ENCODE peak calls at places on chromosomes 2 and 18, in ten cellular contexts. I is SK-N-SH; K is CD8-positive, alpha-beta memory T cell; F is NCI-H446; Y is dermis microvascular lymphatic vessel endothelial cell; V is right lobe of liver; C is posterior vena cava; P is GM23248; Q is NCI-H460; X is body of pancreas. T is an unnamed sample.

GRCh38 chr2:100013892-100014677 is 128.3 kb downstream of the AFF3 start:
- DNase-seq in I (peak; percentile 58), K (no peak), F (no peak), Y (no peak), V (peak; percentile 81), C (peak; percentile 85), P (peak; percentile 98), Q (peak; percentile 97), X (peak; percentile 23), T (no peak)

GRCh38 chr2:216113572-216113971 is 4.4 kb downstream of the XRCC5 start:
- DNase-seq in I (no peak), K (no peak), F (no peak), Y (no peak), V (no peak), C (no peak), P (no peak), Q (no peak), X (no peak), T (no peak)

GRCh38 chr18:60259052-60259681 is 113.4 kb downstream of the MC4R start:
- DNase-seq in I (no peak), K (no peak), F (no peak), Y (no peak), V (no peak), C (no peak), P (peak; percentile 18), Q (no peak), X (no peak), T (no peak)

GRCh38 chr18:12608292-12608691 is 49.6 kb downstream of the SPIRE1 start:
- DNase-seq in I (no peak), K (no peak), F (no peak), Y (no peak), V (no peak), C (no peak), P (peak; percentile 62), Q (peak; percentile 13), X (no peak), T (no peak)

GRCh38 chr18:9988665-9989064 is 74.8 kb downstream of the VAPA start:
- DNase-seq in I (no peak), K (no peak), F (no peak), Y (no peak), V (no peak), C (no peak), P (no peak), Q (no peak), X (no peak), T (no peak)

GRCh38 chr2:152222975-152223638 is 47.5 kb upstream of the STAM2 start:
- DNase-seq in I (peak; percentile 23), K (no peak), F (peak; percentile 96), Y (peak; percentile 32), V (no peak), C (no peak), P (peak; percentile 82), Q (no peak), X (peak; percentile 44), T (peak; percentile 43)

GRCh38 chr2:134075204-134075603 is 178.7 kb upstream of the MGAT5 start:
- DNase-seq in I (no peak), K (no peak), F (no peak), Y (no peak), V (no peak), C (no peak), P (no peak), Q (no peak), X (no peak), T (no peak)

GRCh38 chr2:218837495-218837894 is 5.9 kb upstream of the PRKAG3 start:
- DNase-seq in I (no peak), K (no peak), F (no peak), Y (no peak), V (no peak), C (no peak), P (no peak), Q (no peak), X (no peak), T (no peak)

GRCh38 chr2:107932986-107933385 is 53.3 kb upstream of the SLC5A7 start:
- DNase-seq in I (no peak), K (no peak), F (no peak), Y (no peak), V (no peak), C (no peak), P (peak; percentile 44), Q (peak; percentile 14), X (no peak), T (no peak)

GRCh38 chr2:88754585-88755305 is 63.3 kb downstream of the RPIA start:
- DNase-seq in I (no peak), K (no peak), F (no peak), Y (peak; percentile 84), V (no peak), C (no peak), P (no peak), Q (no peak), X (no peak), T (no peak)

GRCh38 chr2:197558393-197558792 is 42.5 kb downstream of the MOB4 start:
- DNase-seq in I (no peak), K (no peak), F (no peak), Y (no peak), V (no peak), C (no peak), P (no peak), Q (no peak), X (no peak), T (no peak)

GRCh38 chr18:24176727-24177416 is 38.0 kb downstream of the CABYR start:
- DNase-seq in I (peak; percentile 71), K (peak; percentile 3), F (peak; percentile 43), Y (peak; percentile 12), V (no peak), C (no peak), P (peak; percentile 66), Q (peak; percentile 41), X (peak; percentile 70), T (peak; percentile 39)

GRCh38 chr18:3122851-3123250 is 96.9 kb downstream of the MYOM1 start:
- DNase-seq in I (no peak), K (no peak), F (no peak), Y (no peak), V (no peak), C (no peak), P (no peak), Q (no peak), X (no peak), T (no peak)

GRCh38 chr18:46152808-46153617 is 48.8 kb downstream of the HAUS1 start:
- DNase-seq in I (peak; percentile 46), K (no peak), F (no peak), Y (no peak), V (no peak), C (no peak), P (peak; percentile 78), Q (no peak), X (no peak), T (no peak)

GRCh38 chr18:22505136-22505535 is 87.4 kb upstream of the CTAGE1 start:
- DNase-seq in I (no peak), K (no peak), F (no peak), Y (no peak), V (no peak), C (no peak), P (peak; percentile 53), Q (no peak), X (no peak), T (no peak)